ENCODE peak calls at places on chromosome 17, in nine cellular contexts. U is uterus; S is adrenal gland; O is CD4-positive, CD25-positive, alpha-beta regulatory T cell; L is brain microvascular endothelial cell; H is heart right ventricle; Z is Peyer's patch; V is pancreas; G is endodermal cell. J is an unnamed sample. For H3K27me3, the result is how much of the 10 kb centered on the place peaks cover.

GRCh38 chr17:72205357-72205756 is 84.5 kb downstream of the SOX9 start:
- DNase-seq in U (no peak), S (no peak), O (no peak), L (no peak), H (no peak), Z (no peak), V (no peak), G (peak), J (no peak)

GRCh38 chr17:44970136-44970737 is 2.1 kb upstream of the C1QL1 start:
- DNase-seq in U (peak), S (no peak), O (no peak), L (no peak), H (peak), Z (no peak), V (no peak), G (peak), J (peak)

GRCh38 chr17:6648181-6648580 is 3.2 kb downstream of the MED31 start:
- DNase-seq in U (no peak), S (no peak), O (no peak), L (no peak), H (no peak), Z (no peak), V (no peak), G (no peak), J (no peak)

GRCh38 chr17:73462830-73463229 is 151.0 kb upstream of the CDC42EP4 start:
- DNase-seq in U (no peak), S (no peak), O (no peak), L (no peak), H (no peak), Z (no peak), V (no peak), G (no peak), J (no peak)

GRCh38 chr17:35900693-35901487 is 20.7 kb upstream of the CCL5 start:
- DNase-seq in U (no peak), S (no peak), O (no peak), L (peak), H (no peak), Z (no peak), V (no peak), G (no peak), J (no peak)

GRCh38 chr17:1331708-1332107 is 52.2 kb downstream of the TRARG1 start:
- DNase-seq in U (no peak), S (no peak), O (no peak), L (no peak), H (peak), Z (no peak), V (no peak), G (no peak), J (peak)

GRCh38 chr17:70521821-70522256 is 352.5 kb downstream of the KCNJ2 start:
- DNase-seq in U (no peak), S (peak), O (no peak), L (peak), H (peak), Z (no peak), V (peak), G (no peak), J (no peak)

GRCh38 chr17:46162871-46163270 is 30.4 kb downstream of the KANSL1 start:
- DNase-seq in U (no peak), S (no peak), O (no peak), L (no peak), H (no peak), Z (no peak), V (no peak), G (no peak), J (no peak)

GRCh38 chr17:261640-262039 is 80.2 kb upstream of the DOC2B start:
- DNase-seq in U (peak), S (peak), O (no peak), L (no peak), H (no peak), Z (no peak), V (no peak), G (no peak), J (no peak)

GRCh38 chr17:4788807-4789700 is at the start of gene GLTPD2:
- DNase-seq in U (no peak), S (no peak), O (no peak), L (no peak), H (no peak), Z (peak), V (peak), G (peak), J (no peak)

GRCh38 chr17:4789951-4790704 is 1.4 kb downstream of the GLTPD2 start:
- DNase-seq in U (peak), S (peak), O (peak), L (peak), H (peak), Z (peak), V (peak), G (peak), J (peak)

GRCh38 chr17:4788159-4788806 is 481 bp upstream of the GLTPD2 start:
- DNase-seq in U (no peak), S (no peak), O (no peak), L (no peak), H (no peak), Z (no peak), V (no peak), G (no peak), J (no peak)

GRCh38 chr17:4790705-4791088 is 1.9 kb downstream of the GLTPD2 start:
- DNase-seq in U (no peak), S (no peak), O (no peak), L (no peak), H (no peak), Z (no peak), V (no peak), G (no peak), J (no peak)

DNA sequence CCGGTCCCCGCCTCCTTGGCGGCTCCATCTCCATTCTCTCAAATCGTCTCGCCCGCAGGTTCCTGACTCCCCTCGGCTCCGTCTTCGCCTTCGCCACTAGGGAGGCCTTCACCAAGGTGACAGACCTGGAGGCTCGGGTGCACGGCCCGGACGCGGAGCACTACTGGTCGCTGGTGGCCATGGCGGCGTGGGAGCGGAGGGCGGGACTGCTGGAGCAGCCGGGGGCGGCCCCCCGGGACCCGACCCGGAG is 862 bp downstream of the GLTPD2 start:
- DNase-seq in U (no peak), S (no peak), O (no peak), L (no peak), H (no peak), Z (no peak), V (no peak), G (no peak), J (no peak)
- H3K27me3 ChIP-seq in U (under half), S (under half), O (under half), L (under half), H (under half), Z (under half), V (under half), G (half or more), J (under half)

GRCh38 chr17:16980813-16981731 is 9.2 kb upstream of the TNFRSF13B start:
- DNase-seq in U (no peak), S (no peak), O (no peak), L (no peak), H (no peak), Z (no peak), V (no peak), G (peak), J (no peak)
- H3K27ac ChIP-seq in U (no peak), S (no peak), O (no peak), L (no peak), H (no peak), Z (no peak), V (no peak), G (peak), J (no peak)

DNA sequence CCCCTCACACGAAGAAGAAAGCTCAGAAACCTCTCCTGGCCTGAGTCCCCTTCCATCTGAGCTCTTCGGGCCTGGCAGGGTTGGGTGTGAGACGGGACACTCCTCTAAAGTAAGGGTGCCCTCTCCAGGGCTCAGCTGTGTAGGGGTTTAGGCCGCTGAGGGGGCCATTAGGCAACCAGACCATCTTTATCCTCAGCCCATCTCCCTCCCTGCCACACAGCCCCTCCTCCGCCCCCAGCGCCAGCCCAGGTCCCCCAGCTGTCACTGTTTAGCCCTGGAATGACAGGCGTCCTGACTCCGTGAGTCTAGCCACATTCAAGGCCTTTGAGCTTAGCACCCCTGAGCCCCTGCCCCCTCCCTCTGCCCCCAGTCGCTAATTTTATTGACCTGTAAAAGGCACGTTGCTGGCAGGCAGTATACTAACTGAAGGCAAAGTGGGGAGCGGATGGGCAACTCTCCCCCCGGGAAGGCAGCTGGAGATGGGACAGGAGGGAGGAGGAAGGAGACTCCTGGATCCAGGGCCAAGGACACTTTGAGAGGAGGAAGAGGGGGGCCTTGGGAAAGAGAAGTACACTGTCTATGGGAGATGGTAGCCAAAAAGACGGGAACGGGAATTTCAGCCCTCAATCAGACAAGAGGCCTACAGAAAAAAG is 600 bp upstream of the ZNF385C start:
- DNase-seq in U (no peak), S (no peak), O (no peak), L (no peak), H (no peak), Z (no peak), V (no peak), G (peak), J (no peak)
- H3K4me3 ChIP-seq in U (no peak), S (no peak), O (no peak), L (no peak), H (no peak), Z (no peak), V (no peak), G (no peak), J (no peak)

DNA sequence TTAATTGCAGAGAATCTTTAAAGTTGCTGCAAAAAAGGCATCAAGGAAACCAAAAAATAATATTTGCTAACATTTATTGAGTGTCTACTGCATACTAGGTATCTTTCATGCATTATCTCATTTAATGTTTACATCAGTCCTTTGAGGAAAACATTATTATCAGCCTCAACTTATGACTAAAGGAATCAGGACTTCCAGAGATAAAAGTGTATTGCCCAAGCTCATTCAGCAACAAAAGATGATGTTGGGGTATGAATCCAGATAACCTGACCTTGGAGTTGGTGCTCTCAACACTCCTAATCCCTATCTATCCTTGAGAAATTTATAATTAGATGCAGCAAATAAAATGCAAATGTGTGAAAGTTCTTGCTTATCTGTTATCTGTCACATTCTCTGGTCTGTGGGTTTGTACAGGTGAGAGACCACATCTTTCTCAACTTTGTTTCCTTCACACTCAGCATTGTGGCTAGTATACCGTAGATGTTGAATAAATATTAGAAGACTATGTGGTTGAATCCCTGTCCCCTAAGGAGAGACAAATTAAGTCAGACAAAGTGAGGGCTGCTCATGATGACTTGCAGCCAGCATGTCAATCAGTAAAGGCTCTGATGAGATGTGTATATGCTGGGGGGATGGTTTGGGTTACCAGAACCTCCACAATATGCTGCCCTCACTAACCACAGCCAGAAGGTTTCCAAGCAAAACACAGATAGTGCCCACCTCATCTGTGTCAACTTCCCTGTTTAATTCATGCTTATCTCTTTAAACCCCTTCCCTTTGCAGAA is 82.6 kb downstream of the NOG start:
- DNase-seq in U (no peak), S (no peak), O (no peak), L (no peak), H (no peak), Z (no peak), V (no peak), G (no peak), J (no peak)
- H3K27me3 ChIP-seq in U (under half), S (under half), O (under half), L (half or more), H (half or more), Z (under half), V (under half), G (half or more), J (under half)

GRCh38 chr17:16377804-16378400 is 3.0 kb upstream of the UBB start:
- DNase-seq in U (no peak), S (no peak), O (no peak), L (peak), H (no peak), Z (no peak), V (no peak), G (no peak), J (no peak)
- H3K27ac ChIP-seq in U (no peak), S (peak), O (no peak), L (no peak), H (no peak), Z (no peak), V (peak), G (no peak), J (no peak)

DNA sequence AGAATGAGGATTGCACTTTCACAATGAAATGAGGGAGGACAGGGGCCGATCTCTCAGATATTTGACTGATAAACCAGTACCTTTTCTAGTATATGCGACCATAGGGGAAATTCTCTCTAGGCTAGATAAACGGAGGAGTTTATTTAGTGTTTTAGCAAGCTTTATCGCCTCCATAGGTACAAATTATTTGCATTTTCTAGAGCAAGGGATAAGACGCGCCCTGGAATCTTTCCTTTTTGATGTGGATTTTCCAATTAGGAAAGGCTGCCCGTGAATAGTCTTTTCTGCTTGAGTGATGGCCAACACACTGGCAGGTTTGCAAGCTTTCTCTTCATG is 351 bp upstream of the GDPD1 start:
- DNase-seq in U (no peak), S (no peak), O (no peak), L (no peak), H (no peak), Z (no peak), V (no peak), G (no peak), J (no peak)
- H3K4me3 ChIP-seq in U (peak), S (no peak), O (peak), L (peak), H (peak), Z (peak), V (peak), G (peak), J (peak)

GRCh38 chr17:48995871-48996695 is 1.1 kb upstream of the IGF2BP1 start:
- DNase-seq in U (no peak), S (no peak), O (no peak), L (no peak), H (no peak), Z (no peak), V (no peak), G (peak), J (no peak)
- H3K27me3 ChIP-seq in U (half or more), S (half or more), O (half or more), L (under half), H (half or more), Z (under half), V (half or more), G (under half), J (under half)

J was measured in aorta.